ENCODE peak calls at places on chromosome 4, in seven cellular contexts. Z is AG10803, G is heart left ventricle, K is fibroblast of lung, R is cardiac muscle cell, I is tibial artery, W is mucosa of descending colon. J is an unnamed sample.

GRCh38 chr4:65416875-65417274 is 253.4 kb downstream of the EPHA5 start:
- DNase-seq in Z (no peak), G (peak), K (no peak), R (no peak), I (no peak), W (peak), J (no peak)

GRCh38 chr4:57265831-57266582 is 155.8 kb upstream of the IGFBP7 start:
- DNase-seq in Z (no peak), G (no peak), K (no peak), R (peak), I (no peak), W (no peak), J (no peak)

GRCh38 chr4:74473155-74473811 is 28.3 kb downstream of the AREG start:
- DNase-seq in Z (peak), G (no peak), K (peak), R (no peak), I (peak), W (no peak), J (no peak)

GRCh38 chr4:189279188-189279587 is 661.5 kb upstream of the FRG1 start:
- DNase-seq in Z (peak), G (no peak), K (peak), R (no peak), I (no peak), W (no peak), J (no peak)

GRCh38 chr4:140884431-140885058 is 128.4 kb upstream of the TBC1D9 start:
- DNase-seq in Z (peak), G (peak), K (peak), R (peak), I (no peak), W (no peak), J (peak)

GRCh38 chr4:177450421-177451107 is 8.3 kb upstream of the AGA start:
- DNase-seq in Z (peak), G (no peak), K (peak), R (no peak), I (no peak), W (no peak), J (no peak)

GRCh38 chr4:47145630-47146029 is 114.3 kb downstream of the GABRB1 start:
- DNase-seq in Z (peak), G (no peak), K (peak), R (no peak), I (no peak), W (no peak), J (peak)

GRCh38 chr4:11769425-11769824 is 340.7 kb upstream of the HS3ST1 start:
- DNase-seq in Z (no peak), G (peak), K (peak), R (peak), I (peak), W (no peak), J (no peak)

GRCh38 chr4:71006203-71006907 is 12.9 kb downstream of the DCK start:
- DNase-seq in Z (no peak), G (no peak), K (no peak), R (no peak), I (no peak), W (no peak), J (no peak)

GRCh38 chr4:186202490-186203140 is 11.2 kb downstream of the CYP4V2 start:
- DNase-seq in Z (no peak), G (no peak), K (no peak), R (no peak), I (no peak), W (no peak), J (no peak)

GRCh38 chr4:108210989-108211725 is 42.4 kb upstream of the LEF1 start:
- DNase-seq in Z (no peak), G (no peak), K (no peak), R (no peak), I (no peak), W (no peak), J (no peak)

GRCh38 chr4:119189638-119190037 is 22.9 kb upstream of the USP53 start:
- DNase-seq in Z (peak), G (no peak), K (peak), R (no peak), I (no peak), W (no peak), J (no peak)

GRCh38 chr4:164138521-164138920 is 615.4 kb upstream of the SMIM31 start:
- DNase-seq in Z (no peak), G (no peak), K (no peak), R (no peak), I (no peak), W (no peak), J (no peak)

GRCh38 chr4:133559987-133560386 is 410.9 kb downstream of the PCDH10 start:
- DNase-seq in Z (no peak), G (no peak), K (no peak), R (no peak), I (no peak), W (no peak), J (no peak)

GRCh38 chr4:168923526-168924194 is 86.4 kb downstream of the CBR4 start:
- DNase-seq in Z (peak), G (peak), K (peak), R (peak), I (peak), W (no peak), J (peak)

GRCh38 chr4:3248178-3248480 is 830 bp upstream of the MSANTD1 start:
- DNase-seq in Z (no peak), G (no peak), K (no peak), R (no peak), I (no peak), W (no peak), J (no peak)

GRCh38 chr4:3244747-3245146 is 4.2 kb upstream of the MSANTD1 start:
- DNase-seq in Z (no peak), G (no peak), K (no peak), R (no peak), I (no peak), W (no peak), J (no peak)

GRCh38 chr4:3247399-3248177 is 1.4 kb upstream of the MSANTD1 start:
- DNase-seq in Z (no peak), G (no peak), K (no peak), R (no peak), I (no peak), W (no peak), J (no peak)

GRCh38 chr4:3245676-3246075 is 3.3 kb upstream of the MSANTD1 start:
- DNase-seq in Z (no peak), G (no peak), K (no peak), R (no peak), I (no peak), W (no peak), J (no peak)

DNA sequence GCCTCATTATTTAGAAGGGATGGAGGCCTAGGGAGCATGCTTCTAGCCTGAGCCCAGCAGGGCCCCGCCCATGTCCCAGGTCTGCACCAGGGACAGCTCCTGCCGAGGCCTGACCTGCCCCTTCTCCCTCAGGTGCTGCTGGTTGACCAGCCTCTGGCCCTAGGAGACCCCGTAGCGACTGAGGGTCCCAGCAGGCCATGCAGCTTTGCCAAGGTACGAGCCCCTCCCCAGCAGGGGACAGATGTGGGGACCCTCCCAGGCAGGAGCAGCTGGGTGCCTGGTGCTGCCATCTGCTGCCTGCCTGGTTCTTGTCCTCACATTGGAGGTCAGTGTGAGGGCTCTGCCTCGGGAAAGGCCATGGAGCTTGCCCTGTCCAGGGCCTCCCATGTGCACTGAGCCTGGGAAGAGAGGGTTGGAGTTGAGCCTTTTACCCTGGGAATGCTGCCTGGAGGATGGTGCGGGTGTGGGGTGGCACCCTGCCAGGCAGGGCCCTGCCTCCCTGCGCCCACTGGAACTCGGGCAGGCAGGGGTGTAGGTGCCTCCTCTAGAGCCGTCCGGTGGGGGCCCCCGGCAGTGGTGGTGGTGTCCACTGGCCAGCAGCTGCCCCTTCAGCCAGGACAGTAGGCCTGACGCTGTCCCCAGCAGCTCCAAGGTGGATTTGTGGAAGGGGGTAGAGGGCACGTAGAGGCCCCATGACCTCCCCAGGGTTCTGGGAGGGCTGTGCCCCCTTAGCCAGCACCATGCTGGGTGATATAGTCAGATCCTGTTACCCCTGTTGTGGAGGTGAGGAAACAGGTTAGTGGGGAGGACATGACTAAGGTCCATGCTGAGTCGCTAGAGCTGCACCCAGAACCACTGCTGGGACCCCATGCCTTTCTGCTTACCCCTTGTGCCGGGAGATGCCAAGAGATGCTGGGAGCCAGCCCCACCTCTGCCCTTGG is 2.2 kb upstream of the MSANTD1 start:
- DNase-seq in Z (no peak), G (no peak), K (no peak), R (no peak), I (no peak), W (no peak), J (no peak)
- H3K4me3 ChIP-seq in Z (no peak), G (no peak), K (no peak), R (no peak), I (no peak), W (no peak), J (no peak)

DNA sequence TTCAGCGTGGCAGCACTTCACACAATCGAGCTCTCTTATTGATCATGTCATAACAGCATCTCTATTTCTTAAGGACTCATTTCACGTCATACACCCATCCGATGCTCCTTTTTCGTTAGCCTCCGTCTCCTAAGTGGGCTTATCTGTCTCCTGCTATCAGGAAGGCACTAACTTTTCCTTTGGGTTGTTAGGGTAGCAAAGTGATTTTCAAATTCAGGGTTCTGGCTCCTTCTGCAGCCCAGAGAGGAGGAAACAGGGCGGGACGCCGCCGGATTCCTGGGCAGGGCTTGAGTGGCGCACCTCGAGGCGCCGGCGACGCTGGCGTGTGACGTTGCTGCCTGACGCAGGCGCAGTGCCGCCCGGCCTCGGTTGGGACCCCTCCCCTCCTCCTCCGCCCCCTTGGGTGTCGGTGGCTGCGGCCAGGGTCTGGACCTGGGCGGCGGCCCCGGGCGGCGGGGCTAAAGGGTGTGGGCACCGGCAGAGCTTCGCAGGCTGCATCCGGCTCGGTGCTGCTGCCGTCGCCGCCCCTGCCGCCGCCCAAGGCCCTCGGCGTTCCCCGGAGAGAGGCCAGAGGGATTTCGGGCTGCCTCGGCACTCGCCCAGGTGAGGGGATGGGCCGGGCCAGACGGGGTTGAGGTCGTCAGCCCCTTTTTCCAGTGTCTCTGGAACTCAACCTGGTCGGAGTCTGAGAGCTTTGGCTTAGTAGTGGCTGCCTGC is at the start of gene BLTP1:
- DNase-seq in Z (peak), G (peak), K (peak), R (peak), I (peak), W (peak), J (peak)
- TF ChIP-seq CTCF in Z (peak), G (peak), K (no peak), R (no peak), I (no peak), W (no peak), J (no peak)

GRCh38 chr4:13627606-13628301 is at the start of gene BOD1L1:
- DNase-seq in Z (peak), G (peak), K (peak), R (peak), I (peak), W (peak), J (peak)

GRCh38 chr4:13626492-13627184 is 887 bp downstream of the BOD1L1 start:
- DNase-seq in Z (no peak), G (no peak), K (no peak), R (no peak), I (no peak), W (no peak), J (no peak)

DNA sequence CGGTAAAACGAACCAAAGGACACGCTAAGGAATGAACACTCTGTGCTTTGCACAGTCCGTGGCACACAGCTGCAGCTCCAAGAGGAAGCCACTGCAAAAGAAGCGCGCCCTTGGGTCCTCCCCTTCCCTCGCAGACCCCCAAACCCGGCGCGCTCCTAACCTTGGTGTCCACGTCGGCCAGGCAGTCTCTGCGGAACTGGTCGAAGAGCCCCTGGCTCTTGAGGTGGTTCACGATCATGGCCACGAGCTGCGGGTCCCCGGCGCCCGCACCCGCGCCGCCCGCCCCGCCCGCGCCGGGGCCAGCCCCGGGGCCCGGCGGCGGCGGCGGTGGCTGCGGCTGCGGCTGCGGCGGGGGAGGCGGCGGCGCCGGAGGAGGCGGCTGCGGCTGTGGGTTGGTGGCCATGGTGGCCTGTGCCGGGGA is 330 bp downstream of the BOD1L1 start:
- DNase-seq in Z (peak), G (peak), K (peak), R (no peak), I (no peak), W (peak), J (no peak)
- H3K4me3 ChIP-seq in Z (peak), G (peak), K (peak), R (peak), I (peak), W (peak), J (peak)

GRCh38 chr4:44186096-44186849 is 262.3 kb downstream of the KCTD8 start:
- DNase-seq in Z (no peak), G (no peak), K (no peak), R (no peak), I (no peak), W (no peak), J (no peak)
- TF ChIP-seq CTCF in Z (no peak), G (no peak), K (no peak), R (no peak), I (no peak), W (no peak), J (no peak)

GRCh38 chr4:78774395-78774794 is 1.8 kb upstream of the BMP2K start:
- DNase-seq in Z (no peak), G (no peak), K (no peak), R (no peak), I (no peak), W (no peak), J (no peak)
- H3K4me3 ChIP-seq in Z (no peak), G (no peak), K (no peak), R (no peak), I (no peak), W (no peak), J (no peak)

J was measured in HFF-Myc.